ENCODE peak calls at places on chromosomes 5 and 9, in seven cellular contexts. Z is mammary epithelial cell, A is SK-N-MC, U is GM23248, J is GM23338, D is fibroblast of lung, M is K562. F is an unnamed sample.

GRCh38 chr5:156589859-156590216 is 260.3 kb upstream of the PPP1R2B start:
- DNase-seq in Z (no peak), A (no peak), U (no peak), J (no peak), D (no peak), M (no peak), F (no peak)

GRCh38 chr5:36073595-36074216 is 7.0 kb upstream of the UGT3A2 start:
- DNase-seq in Z (no peak), A (peak; percentile 42), U (peak; percentile 24), J (peak; percentile 84), D (no peak), M (no peak), F (peak; percentile 39)

GRCh38 chr9:80359291-80359690 is 787.5 kb downstream of the TLE4 start:
- DNase-seq in Z (no peak), A (no peak), U (no peak), J (no peak), D (no peak), M (no peak), F (no peak)

GRCh38 chr5:141876628-141877477 is 1.4 kb downstream of the PCDH1 start:
- DNase-seq in Z (peak; percentile 65), A (no peak), U (peak; percentile 23), J (peak; percentile 69), D (no peak), M (no peak), F (peak; percentile 50)

GRCh38 chr5:172282277-172283019 is 1.1 kb downstream of the UBTD2 start:
- DNase-seq in Z (peak; percentile 66), A (no peak), U (peak; percentile 67), J (no peak), D (peak; percentile 64), M (no peak), F (peak; percentile 91)

GRCh38 chr9:121559183-121559582 is 59.5 kb upstream of the GGTA1 start:
- DNase-seq in Z (no peak), A (no peak), U (peak; percentile 41), J (no peak), D (peak; percentile 78), M (no peak), F (peak; percentile 30)

GRCh38 chr5:41270423-41271251 is 57.3 kb upstream of the C6 start:
- DNase-seq in Z (peak; percentile 34), A (peak; percentile 30), U (peak; percentile 80), J (peak; percentile 71), D (peak; percentile 62), M (no peak), F (peak; percentile 85)

GRCh38 chr9:108083160-108083559 is 593.6 kb upstream of the KLF4 start:
- DNase-seq in Z (no peak), A (no peak), U (no peak), J (no peak), D (no peak), M (no peak), F (no peak)

GRCh38 chr5:81554647-81555046 is 160.7 kb upstream of the ACOT12 start:
- DNase-seq in Z (no peak), A (no peak), U (no peak), J (no peak), D (no peak), M (no peak), F (no peak)

GRCh38 chr5:78328585-78329173 is 31.7 kb upstream of the SCAMP1 start:
- DNase-seq in Z (peak; percentile 46), A (peak; percentile 30), U (peak; percentile 48), J (no peak), D (peak; percentile 45), M (no peak), F (no peak)

GRCh38 chr9:136244116-136244775 is 1.4 kb downstream of the QSOX2 start:
- DNase-seq in Z (no peak), A (no peak), U (no peak), J (no peak), D (peak; percentile 27), M (no peak), F (no peak)

GRCh38 chr9:136711751-136712689 is at the start of gene DIPK1B:
- DNase-seq in Z (no peak), A (no peak), U (peak; percentile 32), J (peak; percentile 79), D (no peak), M (peak; percentile 90), F (no peak)

GRCh38 chr9:29882767-29883166 is 2309.5 kb upstream of the C9orf72 start:
- DNase-seq in Z (no peak), A (no peak), U (no peak), J (no peak), D (no peak), M (no peak), F (no peak)

GRCh38 chr5:134530375-134531077 is 5.1 kb downstream of the JADE2 start:
- DNase-seq in Z (no peak), A (no peak), U (no peak), J (no peak), D (no peak), M (no peak), F (no peak)

GRCh38 chr5:83911367-83911919 is 190.8 kb upstream of the HAPLN1 start:
- DNase-seq in Z (no peak), A (no peak), U (no peak), J (no peak), D (no peak), M (no peak), F (no peak)

GRCh38 chr9:72974501-72974900 is 21.6 kb upstream of the ALDH1A1 start:
- DNase-seq in Z (no peak), A (no peak), U (no peak), J (no peak), D (no peak), M (no peak), F (no peak)

GRCh38 chr5:173331956-173332479 is 3.8 kb upstream of the STC2 start:
- DNase-seq in Z (peak; percentile 65), A (no peak), U (peak; percentile 90), J (peak; percentile 88), D (peak; percentile 82), M (peak; percentile 93), F (peak; percentile 95)

GRCh38 chr5:154526231-154527226 is 48.5 kb upstream of the HAND1 start:
- DNase-seq in Z (no peak), A (no peak), U (no peak), J (no peak), D (no peak), M (no peak), F (no peak)

DNA sequence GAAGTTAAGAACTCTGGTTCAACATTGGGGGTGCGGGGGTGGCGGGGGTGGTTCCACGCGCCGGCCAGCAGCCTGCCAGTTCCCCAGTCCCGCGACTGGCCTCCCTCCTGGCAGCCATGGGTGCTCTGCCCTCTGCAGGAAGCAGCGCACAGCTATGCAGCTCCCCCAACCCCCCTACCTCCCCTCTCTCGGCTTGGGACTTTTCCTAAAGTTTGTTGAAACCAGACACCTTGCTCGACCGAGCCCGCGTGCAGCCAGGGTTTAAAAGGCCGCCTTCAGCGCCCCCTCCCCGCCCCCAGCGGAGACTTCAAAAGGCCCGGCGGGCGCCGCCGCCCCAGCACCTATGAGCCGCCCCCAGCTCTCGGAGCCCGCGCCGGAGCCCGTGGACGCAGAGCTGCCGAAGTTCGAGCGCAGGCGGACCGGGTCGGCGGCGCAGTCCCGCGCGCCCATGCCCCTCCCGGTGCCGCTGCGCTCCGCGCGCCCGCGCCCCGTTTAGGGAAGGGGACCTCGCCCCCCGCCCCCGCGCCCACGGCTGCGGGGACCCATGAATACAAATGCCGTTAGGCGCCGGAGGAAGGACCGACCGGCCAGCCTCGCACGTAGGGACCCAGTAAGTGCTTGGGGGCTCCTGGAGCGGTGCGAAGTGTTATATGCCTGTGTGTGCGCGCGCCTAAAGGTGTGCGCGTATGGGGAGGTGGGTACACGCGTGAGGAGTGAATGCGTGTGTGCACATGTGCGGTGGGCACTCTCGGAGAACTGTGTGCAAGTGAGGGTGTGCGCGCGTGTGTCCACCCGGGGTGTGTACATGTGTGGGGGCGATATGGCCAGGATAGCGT is 1.4 kb upstream of the COL27A1 start:
- DNase-seq in Z (peak; percentile 33), A (no peak), U (peak; percentile 38), J (peak; percentile 93), D (peak; percentile 42), M (no peak), F (peak; percentile 44)
- TF ChIP-seq EZH2 in Z (peak; percentile 88), A (no peak), U (no peak), J (no peak), D (no peak), M (no peak), F (no peak)

GRCh38 chr9:105361873-105362272 is 86.0 kb upstream of the FSD1L start:
- DNase-seq in Z (no peak), A (no peak), U (no peak), J (no peak), D (peak; percentile 5), M (no peak), F (no peak)
- TF ChIP-seq EZH2 in Z (no peak), A (no peak), U (no peak), J (no peak), D (no peak), M (no peak), F (no peak)

DNA sequence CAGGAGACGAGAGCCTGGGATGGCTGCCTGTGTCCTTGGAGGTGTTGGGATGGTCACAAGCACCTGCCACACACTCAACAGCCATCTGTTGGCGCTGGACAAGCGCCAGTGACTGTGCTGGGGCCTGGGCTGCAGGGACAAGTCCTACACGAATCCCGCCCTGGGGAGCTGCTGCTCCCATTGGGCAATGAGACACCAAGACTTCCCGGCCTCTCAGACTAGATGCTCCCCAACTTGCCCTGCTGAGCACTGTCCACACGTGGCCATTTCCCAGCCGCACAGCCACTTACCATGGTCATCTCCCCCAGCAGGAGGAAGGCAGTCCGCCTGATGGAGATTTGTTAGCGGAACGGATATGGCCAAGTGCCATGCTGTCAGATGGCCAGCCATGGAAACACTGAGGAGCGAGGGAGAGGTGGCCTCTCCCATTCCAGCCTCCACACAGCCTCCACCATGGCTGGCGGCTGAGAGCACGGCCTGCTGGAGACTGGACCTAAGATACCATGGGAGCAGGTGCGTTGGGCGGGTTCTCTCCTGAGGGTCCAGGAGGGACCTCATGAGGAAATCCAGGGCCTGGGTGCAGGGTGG is 43.9 kb downstream of the PRRT1B start:
- DNase-seq in Z (no peak), A (no peak), U (no peak), J (no peak), D (no peak), M (no peak), F (no peak)
- TF ChIP-seq EZH2 in Z (no peak), A (no peak), U (no peak), J (no peak), D (no peak), M (no peak), F (no peak)

DNA sequence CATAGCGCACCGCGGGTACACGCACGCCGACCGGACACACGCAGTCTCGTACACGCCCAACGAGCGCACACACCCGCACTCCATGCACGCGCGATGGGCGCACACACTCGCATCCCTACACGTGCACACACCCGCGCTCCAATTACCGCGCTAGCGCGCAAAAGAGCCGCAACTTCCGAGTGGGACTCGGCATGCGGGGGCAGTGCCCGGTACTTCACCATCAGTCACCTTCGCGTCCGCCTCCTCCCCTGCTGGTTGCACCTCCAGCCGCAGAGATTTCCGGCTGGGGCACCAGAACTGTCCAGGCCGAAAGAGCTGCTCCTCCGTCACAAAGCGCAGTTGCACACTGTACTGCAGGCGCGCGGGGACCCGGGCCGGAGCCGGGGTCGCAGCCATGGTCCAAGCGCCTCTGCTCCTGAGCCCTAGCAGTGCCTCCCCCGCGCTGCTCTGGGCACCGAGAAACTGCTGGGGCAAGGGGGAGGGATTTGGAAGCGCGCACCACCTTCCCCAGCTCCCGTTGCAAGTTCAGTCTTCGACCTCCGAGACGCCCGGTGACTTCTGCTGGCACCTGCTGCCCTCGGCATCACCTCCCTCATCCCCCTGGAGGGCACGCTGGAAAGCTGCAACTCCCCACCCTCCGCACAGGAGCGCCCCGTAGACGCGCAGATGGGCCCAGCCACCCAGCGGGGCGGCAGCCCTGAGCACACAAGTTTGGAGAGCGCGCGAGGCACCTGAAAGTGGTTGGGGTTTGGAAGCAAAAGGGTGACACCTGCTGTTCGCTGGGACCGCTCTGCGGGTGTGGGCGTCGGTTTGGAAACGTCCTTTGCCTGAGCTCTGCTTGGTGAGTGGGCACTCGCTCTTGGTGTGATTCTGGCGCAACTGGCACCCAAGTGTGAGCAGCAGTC is 337.4 kb upstream of the PUM3 start:
- DNase-seq in Z (peak; percentile 60), A (no peak), U (peak; percentile 38), J (peak; percentile 91), D (peak; percentile 18), M (peak; percentile 7), F (peak; percentile 48)
- TF ChIP-seq EZH2 in Z (no peak), A (peak; percentile 42), U (no peak), J (no peak), D (no peak), M (no peak), F (no peak)

F was measured in PC-3.